ENCODE peak calls at places on chromosomes 7 and 10, in eight cellular contexts. One of them, this sample, is unnamed.

GRCh38 chr10:117360016-117360415 is 15.2 kb downstream of the PDZD8 start:
- DNase-seq in left ventricle myocardium inferior: no peak
- DNase-seq in AG10803: no peak
- DNase-seq in GM20000: no peak
- DNase-seq in AG09309: no peak
- DNase-seq in tibial artery: no peak
- DNase-seq in astrocyte: peak
- DNase-seq in psoas muscle: no peak
- DNase-seq in this sample: peak

GRCh38 chr10:93766918-93767317 is 9.2 kb downstream of the LGI1 start:
- DNase-seq in left ventricle myocardium inferior: no peak
- DNase-seq in AG10803: no peak
- DNase-seq in GM20000: no peak
- DNase-seq in AG09309: no peak
- DNase-seq in tibial artery: no peak
- DNase-seq in astrocyte: no peak
- DNase-seq in psoas muscle: no peak
- DNase-seq in this sample: no peak

GRCh38 chr10:97726636-97727178 is 10.2 kb upstream of the ZFYVE27 start:
- DNase-seq in left ventricle myocardium inferior: no peak
- DNase-seq in AG10803: peak
- DNase-seq in GM20000: no peak
- DNase-seq in AG09309: peak
- DNase-seq in tibial artery: no peak
- DNase-seq in astrocyte: peak
- DNase-seq in psoas muscle: no peak
- DNase-seq in this sample: peak

GRCh38 chr10:21528452-21529235 is 3.2 kb upstream of the SKIDA1 start:
- DNase-seq in left ventricle myocardium inferior: no peak
- DNase-seq in AG10803: no peak
- DNase-seq in GM20000: no peak
- DNase-seq in AG09309: no peak
- DNase-seq in tibial artery: no peak
- DNase-seq in astrocyte: peak
- DNase-seq in psoas muscle: no peak
- DNase-seq in this sample: peak

GRCh38 chr7:5284304-5285281 is 1.9 kb downstream of the SLC29A4 start:
- DNase-seq in left ventricle myocardium inferior: no peak
- DNase-seq in AG10803: no peak
- DNase-seq in GM20000: peak
- DNase-seq in AG09309: no peak
- DNase-seq in tibial artery: no peak
- DNase-seq in astrocyte: no peak
- DNase-seq in psoas muscle: no peak
- DNase-seq in this sample: no peak

GRCh38 chr7:13835442-13835841 is 154.0 kb downstream of the ETV1 start:
- DNase-seq in left ventricle myocardium inferior: no peak
- DNase-seq in AG10803: no peak
- DNase-seq in GM20000: no peak
- DNase-seq in AG09309: no peak
- DNase-seq in tibial artery: no peak
- DNase-seq in astrocyte: no peak
- DNase-seq in psoas muscle: no peak
- DNase-seq in this sample: no peak

GRCh38 chr10:104706886-104707285 is 65.8 kb downstream of the SORCS3 start:
- DNase-seq in left ventricle myocardium inferior: no peak
- DNase-seq in AG10803: no peak
- DNase-seq in GM20000: no peak
- DNase-seq in AG09309: no peak
- DNase-seq in tibial artery: no peak
- DNase-seq in astrocyte: no peak
- DNase-seq in psoas muscle: no peak
- DNase-seq in this sample: no peak

GRCh38 chr7:8037151-8037550 is 68.6 kb downstream of the GLCCI1 start:
- DNase-seq in left ventricle myocardium inferior: no peak
- DNase-seq in AG10803: no peak
- DNase-seq in GM20000: no peak
- DNase-seq in AG09309: no peak
- DNase-seq in tibial artery: no peak
- DNase-seq in astrocyte: peak
- DNase-seq in psoas muscle: no peak
- DNase-seq in this sample: no peak

GRCh38 chr7:27955011-27955410 is 215.0 kb downstream of the TAX1BP1 start:
- DNase-seq in left ventricle myocardium inferior: no peak
- DNase-seq in AG10803: peak
- DNase-seq in GM20000: no peak
- DNase-seq in AG09309: no peak
- DNase-seq in tibial artery: no peak
- DNase-seq in astrocyte: peak
- DNase-seq in psoas muscle: no peak
- DNase-seq in this sample: peak

GRCh38 chr10:73655990-73656298 is at the start of gene SYNPO2L:
- DNase-seq in left ventricle myocardium inferior: peak
- DNase-seq in AG10803: no peak
- DNase-seq in GM20000: no peak
- DNase-seq in AG09309: no peak
- DNase-seq in tibial artery: peak
- DNase-seq in astrocyte: no peak
- DNase-seq in psoas muscle: peak
- DNase-seq in this sample: no peak

GRCh38 chr10:70908426-70909296 is 20.3 kb upstream of the PCBD1 start:
- DNase-seq in left ventricle myocardium inferior: no peak
- DNase-seq in AG10803: no peak
- DNase-seq in GM20000: no peak
- DNase-seq in AG09309: no peak
- DNase-seq in tibial artery: peak
- DNase-seq in astrocyte: no peak
- DNase-seq in psoas muscle: peak
- DNase-seq in this sample: no peak

GRCh38 chr7:22565315-22565811 is 65.4 kb upstream of the STEAP1B start:
- DNase-seq in left ventricle myocardium inferior: no peak
- DNase-seq in AG10803: peak
- DNase-seq in GM20000: peak
- DNase-seq in AG09309: peak
- DNase-seq in tibial artery: no peak
- DNase-seq in astrocyte: peak
- DNase-seq in psoas muscle: no peak
- DNase-seq in this sample: peak

DNA sequence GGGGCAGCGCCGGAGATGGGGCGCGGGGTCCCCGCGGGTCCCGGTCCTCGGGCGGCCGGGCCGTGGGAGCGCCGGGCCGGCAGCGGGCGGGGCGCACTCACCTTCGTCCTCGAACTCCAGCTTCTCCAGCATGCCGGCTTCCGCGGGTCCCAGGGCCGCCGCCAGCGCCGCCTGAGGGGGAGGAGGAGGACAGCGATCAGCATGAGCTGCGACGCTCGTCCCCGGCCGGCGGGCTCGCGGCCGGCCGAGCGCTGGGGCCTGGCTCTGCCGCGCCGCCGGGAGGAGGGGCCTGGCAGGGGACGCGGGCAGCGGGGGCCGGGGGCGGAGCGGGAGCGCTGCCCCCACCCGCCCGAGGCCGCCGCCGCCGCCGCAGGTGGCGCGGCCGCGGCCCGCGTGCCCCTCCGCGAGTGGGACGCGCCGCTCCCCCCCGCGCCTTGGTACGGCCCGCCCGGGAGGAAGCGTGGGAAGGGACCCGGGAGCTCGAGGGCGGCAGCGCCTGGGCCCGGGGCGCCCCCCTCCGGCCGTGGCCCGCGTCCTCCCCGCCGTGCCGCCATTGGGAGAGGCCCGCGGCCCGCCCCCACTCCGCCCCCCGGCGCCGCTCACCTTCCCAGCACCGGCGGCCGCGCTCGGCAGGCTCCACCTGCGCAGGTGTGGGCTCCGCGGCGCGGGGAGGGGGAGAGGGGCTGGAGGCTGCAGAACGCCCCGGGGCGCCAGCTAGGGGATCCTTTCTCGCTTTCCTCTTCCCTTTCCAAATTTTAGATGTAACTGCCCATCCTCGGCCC is 112.5 kb upstream of the RHEB start:
- DNase-seq in left ventricle myocardium inferior: peak
- DNase-seq in AG10803: peak
- DNase-seq in GM20000: peak
- DNase-seq in AG09309: no peak
- DNase-seq in tibial artery: peak
- DNase-seq in astrocyte: peak
- DNase-seq in psoas muscle: peak
- DNase-seq in this sample: peak
- TF ChIP-seq CTCF in left ventricle myocardium inferior: peak
- TF ChIP-seq CTCF in AG10803: peak
- TF ChIP-seq CTCF in GM20000: peak
- TF ChIP-seq CTCF in AG09309: no peak
- TF ChIP-seq CTCF in tibial artery: no peak
- TF ChIP-seq CTCF in astrocyte: no peak
- TF ChIP-seq CTCF in psoas muscle: no peak
- TF ChIP-seq CTCF in this sample: peak

GRCh38 chr7:142556745-142557144 is 192.5 kb upstream of the PRSS1 start:
- DNase-seq in left ventricle myocardium inferior: no peak
- DNase-seq in AG10803: peak
- DNase-seq in GM20000: no peak
- DNase-seq in AG09309: peak
- DNase-seq in tibial artery: peak
- DNase-seq in astrocyte: peak
- DNase-seq in psoas muscle: peak
- DNase-seq in this sample: peak
- TF ChIP-seq CTCF in left ventricle myocardium inferior: no peak
- TF ChIP-seq CTCF in AG10803: peak
- TF ChIP-seq CTCF in GM20000: no peak
- TF ChIP-seq CTCF in AG09309: peak
- TF ChIP-seq CTCF in tibial artery: no peak
- TF ChIP-seq CTCF in astrocyte: peak
- TF ChIP-seq CTCF in psoas muscle: peak
- TF ChIP-seq CTCF in this sample: peak

DNA sequence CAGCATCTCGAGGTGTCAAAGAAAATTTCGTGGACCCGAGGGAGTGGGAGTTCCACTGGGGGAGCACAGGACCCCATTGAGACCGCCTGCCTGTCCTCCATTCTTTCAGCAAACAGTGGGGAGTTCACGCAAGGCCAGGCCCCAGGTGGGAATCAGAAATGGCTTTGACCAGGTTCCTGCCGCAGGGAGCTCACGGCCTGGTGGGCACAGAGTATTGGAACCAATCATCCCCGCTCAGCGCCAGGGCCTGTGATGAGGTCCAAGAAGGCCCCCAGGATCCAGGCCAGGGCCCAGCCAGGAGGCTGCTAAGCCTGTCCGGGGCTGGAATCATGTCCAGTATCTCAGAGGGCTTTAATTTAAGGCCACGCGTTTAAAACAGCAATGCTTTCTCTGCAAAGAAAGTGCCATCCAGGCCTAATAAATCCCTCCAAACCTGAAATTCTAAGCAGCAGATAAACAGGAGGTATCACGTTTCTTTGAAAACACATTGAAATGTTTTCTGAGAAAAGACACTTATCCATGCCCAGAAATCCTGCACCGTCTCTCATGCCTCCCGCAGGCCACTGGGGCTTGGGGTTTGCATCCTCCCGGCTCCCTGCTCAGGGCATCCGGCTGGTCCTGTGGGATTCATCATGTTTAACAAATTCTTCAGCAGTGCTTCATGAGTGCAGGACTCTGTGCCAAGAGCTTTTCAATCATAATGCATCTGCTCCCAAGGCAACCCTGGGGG is 125.6 kb downstream of the OAT start:
- DNase-seq in left ventricle myocardium inferior: no peak
- DNase-seq in AG10803: peak
- DNase-seq in GM20000: no peak
- DNase-seq in AG09309: no peak
- DNase-seq in tibial artery: no peak
- DNase-seq in astrocyte: no peak
- DNase-seq in psoas muscle: no peak
- DNase-seq in this sample: no peak
- TF ChIP-seq CTCF in left ventricle myocardium inferior: no peak
- TF ChIP-seq CTCF in AG10803: no peak
- TF ChIP-seq CTCF in GM20000: no peak
- TF ChIP-seq CTCF in AG09309: no peak
- TF ChIP-seq CTCF in tibial artery: no peak
- TF ChIP-seq CTCF in astrocyte: no peak
- TF ChIP-seq CTCF in psoas muscle: no peak
- TF ChIP-seq CTCF in this sample: no peak

GRCh38 chr7:672891-673290 is 53.6 kb upstream of the DNAAF5 start:
- DNase-seq in left ventricle myocardium inferior: no peak
- DNase-seq in AG10803: no peak
- DNase-seq in GM20000: no peak
- DNase-seq in AG09309: no peak
- DNase-seq in tibial artery: no peak
- DNase-seq in astrocyte: no peak
- DNase-seq in psoas muscle: no peak
- DNase-seq in this sample: no peak

GRCh38 chr7:676972-677385 is 49.5 kb upstream of the DNAAF5 start:
- DNase-seq in left ventricle myocardium inferior: no peak
- DNase-seq in AG10803: no peak
- DNase-seq in GM20000: no peak
- DNase-seq in AG09309: no peak
- DNase-seq in tibial artery: no peak
- DNase-seq in astrocyte: no peak
- DNase-seq in psoas muscle: no peak
- DNase-seq in this sample: no peak

GRCh38 chr7:673681-674453 is 52.6 kb upstream of the DNAAF5 start:
- DNase-seq in left ventricle myocardium inferior: no peak
- DNase-seq in AG10803: no peak
- DNase-seq in GM20000: no peak
- DNase-seq in AG09309: no peak
- DNase-seq in tibial artery: no peak
- DNase-seq in astrocyte: no peak
- DNase-seq in psoas muscle: no peak
- DNase-seq in this sample: no peak

GRCh38 chr7:676246-676971 is 50.1 kb upstream of the DNAAF5 start:
- DNase-seq in left ventricle myocardium inferior: no peak
- DNase-seq in AG10803: no peak
- DNase-seq in GM20000: no peak
- DNase-seq in AG09309: no peak
- DNase-seq in tibial artery: no peak
- DNase-seq in astrocyte: no peak
- DNase-seq in psoas muscle: no peak
- DNase-seq in this sample: no peak

DNA sequence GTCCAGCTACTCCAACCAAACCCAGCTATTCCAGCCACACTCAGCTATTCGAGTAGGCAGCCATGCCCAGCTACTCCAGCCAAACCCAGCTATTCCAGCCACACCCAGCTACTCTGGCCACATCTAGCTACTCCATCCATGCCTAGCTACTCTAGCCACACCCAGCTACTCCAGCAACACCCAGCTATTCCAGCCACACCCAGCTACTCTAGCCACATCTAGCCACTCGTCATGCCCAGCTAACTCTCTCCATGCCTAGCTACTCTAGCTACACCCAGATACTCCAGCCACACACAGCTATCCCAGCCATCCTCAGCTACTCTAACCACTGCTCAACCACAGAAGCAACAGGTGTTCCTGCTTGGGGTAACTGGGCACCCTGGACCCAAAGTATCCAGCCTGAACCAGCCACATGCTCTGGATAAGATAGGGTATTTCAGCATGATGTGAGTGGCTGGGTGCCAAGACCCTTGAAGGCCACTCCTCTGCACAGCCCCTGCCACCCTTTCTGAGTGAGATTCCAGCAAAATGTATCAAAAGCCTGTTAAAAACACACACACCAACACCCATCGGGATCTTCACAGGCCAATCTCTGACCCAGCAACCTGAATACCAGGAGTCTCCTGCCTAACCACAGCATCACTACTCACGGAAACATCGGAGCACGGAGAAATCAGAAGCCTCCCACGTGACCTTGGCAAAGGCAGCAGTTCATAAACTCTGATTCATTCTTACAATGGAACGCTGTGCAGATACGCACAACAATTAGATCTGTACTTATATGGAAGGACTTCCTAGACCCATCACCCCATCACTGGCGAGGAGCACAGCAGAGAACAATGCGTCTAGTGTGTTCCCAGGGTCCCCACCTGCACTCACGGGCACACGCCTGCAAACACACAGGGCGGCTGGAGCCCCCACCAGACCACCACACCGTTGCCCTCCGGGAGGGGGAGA is 51.8 kb upstream of the DNAAF5 start:
- DNase-seq in left ventricle myocardium inferior: no peak
- DNase-seq in AG10803: no peak
- DNase-seq in GM20000: no peak
- DNase-seq in AG09309: no peak
- DNase-seq in tibial artery: peak
- DNase-seq in astrocyte: peak
- DNase-seq in psoas muscle: no peak
- DNase-seq in this sample: peak
- TF ChIP-seq CTCF in left ventricle myocardium inferior: no peak
- TF ChIP-seq CTCF in AG10803: no peak
- TF ChIP-seq CTCF in GM20000: no peak
- TF ChIP-seq CTCF in AG09309: no peak
- TF ChIP-seq CTCF in tibial artery: no peak
- TF ChIP-seq CTCF in astrocyte: no peak
- TF ChIP-seq CTCF in psoas muscle: no peak
- TF ChIP-seq CTCF in this sample: no peak

This sample was measured in fibroblast of lung.